ENCODE peak calls at places on chromosomes 16 and 17, in nine cellular contexts. L is B cell, Q is mucosa of descending colon, S is progenitor cell of endocrine pancreas, A is fibroblast of lung, E is adrenal gland, G is BE2C, T is body of pancreas, J is choroid plexus epithelial cell. Z is an unnamed sample.
A peak's percentile ranks its signal among the peaks of the same experiment; 100 is the strongest.

GRCh38 chr17:63911657-63912100 is 621 bp upstream of the CSHL1 start:
- DNase-seq in J (peak; percentile 20), A (peak; percentile 4), L (peak; percentile 77), S (peak; percentile 63), E (no peak), T (peak; percentile 34), Q (peak; percentile 63), G (peak; percentile 61), Z (no peak)

GRCh38 chr16:74053784-74054306 is 242.8 kb upstream of the PSMD7 start:
- DNase-seq in J (no peak), S (no peak), Q (no peak), E (no peak), T (no peak), A (no peak), L (no peak), G (no peak), Z (no peak)

GRCh38 chr16:4517812-4518211 is 20.8 kb downstream of the CDIP1 start:
- DNase-seq in E (no peak), A (peak; percentile 39), Q (no peak), T (peak; percentile 44), G (peak; percentile 77), L (no peak), S (peak; percentile 39), J (peak; percentile 65), Z (no peak)

GRCh38 chr17:68511254-68511670 is 968 bp upstream of the PRKAR1A start:
- DNase-seq in T (peak; percentile 75), J (no peak), G (no peak), Q (peak; percentile 62), S (no peak), E (no peak), A (no peak), L (no peak), Z (no peak)

GRCh38 chr16:49567940-49568339 is 194.3 kb downstream of the C16orf78 start:
- DNase-seq in S (no peak), T (no peak), G (no peak), Q (no peak), L (no peak), A (no peak), E (no peak), J (no peak), Z (no peak)

GRCh38 chr16:78984324-78984723 is 616.2 kb downstream of the MAF start:
- DNase-seq in T (no peak), E (no peak), A (no peak), J (no peak), S (no peak), Q (peak; percentile 23), G (no peak), L (no peak), Z (no peak)

GRCh38 chr16:88068476-88069396 is 117.5 kb downstream of the BANP start:
- DNase-seq in Q (no peak), T (no peak), J (no peak), A (no peak), S (no peak), L (no peak), E (peak; percentile 3), G (no peak), Z (no peak)

GRCh38 chr16:87897563-87898505 is 28.5 kb upstream of the SLC7A5 start:
- DNase-seq in T (no peak), J (no peak), Q (no peak), L (no peak), S (no peak), A (no peak), E (no peak), G (peak; percentile 40), Z (no peak)

GRCh38 chr17:17507465-17508011 is 11.3 kb upstream of the RASD1 start:
- DNase-seq in A (no peak), Q (no peak), L (no peak), J (no peak), G (no peak), E (no peak), T (no peak), S (no peak), Z (no peak)

GRCh38 chr17:28954886-28955285 is 3.6 kb upstream of the PHF12 start:
- DNase-seq in J (no peak), Q (no peak), G (no peak), A (no peak), E (peak; percentile 21), L (no peak), S (no peak), T (no peak), Z (no peak)

GRCh38 chr17:48995332-48995870 is 1.8 kb upstream of the IGF2BP1 start:
- DNase-seq in J (no peak), G (peak; percentile 23), Q (no peak), A (peak; percentile 27), E (no peak), L (no peak), S (no peak), T (no peak), Z (no peak)

GRCh38 chr17:48129981-48130380 is 22.4 kb downstream of the SNX11 start:
- DNase-seq in L (no peak), S (no peak), J (no peak), Q (no peak), G (peak; percentile 52), T (no peak), A (no peak), E (no peak), Z (no peak)

GRCh38 chr16:17215306-17215705 is 255.5 kb downstream of the XYLT1 start:
- DNase-seq in E (no peak), S (no peak), G (no peak), Q (no peak), J (no peak), T (no peak), A (no peak), L (no peak), Z (no peak)

GRCh38 chr16:17206712-17207111 is 264.0 kb downstream of the XYLT1 start:
- DNase-seq in Q (no peak), T (no peak), E (no peak), S (no peak), A (peak; percentile 12), L (no peak), J (no peak), G (no peak), Z (no peak)

GRCh38 chr16:17213025-17213424 is 257.7 kb downstream of the XYLT1 start:
- DNase-seq in Q (no peak), J (no peak), T (no peak), L (no peak), E (no peak), A (no peak), G (no peak), S (no peak), Z (no peak)

GRCh38 chr16:17213974-17214373 is 256.8 kb downstream of the XYLT1 start:
- DNase-seq in Q (no peak), L (no peak), T (no peak), S (no peak), A (no peak), J (no peak), E (no peak), G (no peak), Z (no peak)

GRCh38 chr16:17211797-17212196 is 259.0 kb downstream of the XYLT1 start:
- DNase-seq in A (no peak), Q (peak; percentile 10), S (no peak), L (peak; percentile 25), T (no peak), E (no peak), J (no peak), G (peak; percentile 43), Z (no peak)
- TF ChIP-seq CTCF in A (peak; percentile 3), Q (no peak), S (peak; percentile 48), L (peak; percentile 55), T (no peak), E (no peak), J (no peak), G (peak; percentile 76), Z (peak; percentile 61)

GRCh38 chr16:6160303-6160702 is 1062.7 kb upstream of the EEF2KMT start:
- DNase-seq in G (no peak), L (no peak), S (no peak), A (no peak), E (no peak), J (no peak), T (no peak), Q (no peak), Z (no peak)

GRCh38 chr16:6160871-6161270 is 1063.3 kb upstream of the EEF2KMT start:
- DNase-seq in A (no peak), G (no peak), Q (no peak), S (no peak), L (no peak), T (no peak), E (no peak), J (no peak), Z (no peak)

GRCh38 chr16:6170022-6170421 is 1072.4 kb upstream of the EEF2KMT start:
- DNase-seq in E (no peak), S (no peak), J (no peak), Q (no peak), T (no peak), A (no peak), G (no peak), L (no peak), Z (no peak)

GRCh38 chr16:6165330-6165984 is 1067.9 kb upstream of the EEF2KMT start:
- DNase-seq in T (no peak), S (no peak), J (peak; percentile 13), L (no peak), G (no peak), Q (no peak), A (no peak), E (no peak), Z (no peak)
- TF ChIP-seq CTCF in T (no peak), S (peak; percentile 48), J (no peak), L (no peak), G (no peak), Q (no peak), A (no peak), E (no peak), Z (peak; percentile 65)

GRCh38 chr16:81210807-81211206 is 27.7 kb upstream of the BCO1 start:
- DNase-seq in A (no peak), L (no peak), S (no peak), E (no peak), Q (no peak), J (no peak), T (no peak), G (peak; percentile 52), Z (no peak)

GRCh38 chr16:81216114-81216513 is 22.4 kb upstream of the BCO1 start:
- DNase-seq in A (no peak), Q (no peak), L (no peak), J (no peak), E (no peak), S (no peak), G (no peak), T (no peak), Z (no peak)

GRCh38 chr16:81212830-81213465 is 25.5 kb upstream of the BCO1 start:
- DNase-seq in L (no peak), S (no peak), A (no peak), E (no peak), G (peak; percentile 28), T (no peak), Q (no peak), J (no peak), Z (no peak)

GRCh38 chr16:81216706-81217105 is 21.8 kb upstream of the BCO1 start:
- DNase-seq in S (no peak), E (no peak), L (no peak), J (no peak), G (no peak), T (no peak), A (no peak), Q (no peak), Z (no peak)

GRCh38 chr16:81214745-81215166 is 23.7 kb upstream of the BCO1 start:
- DNase-seq in L (no peak), E (no peak), S (no peak), G (no peak), T (peak; percentile 14), J (peak; percentile 42), A (peak; percentile 13), Q (peak; percentile 39), Z (no peak)
- TF ChIP-seq CTCF in L (no peak), E (peak; percentile 17), S (peak; percentile 52), G (peak; percentile 28), T (no peak), J (peak; percentile 74), A (peak; percentile 45), Q (peak; percentile 9), Z (peak; percentile 62)

GRCh38 chr17:36855459-36855858 is 81.8 kb upstream of the LHX1 start:
- DNase-seq in Q (no peak), E (no peak), S (no peak), G (no peak), L (no peak), T (no peak), J (no peak), A (no peak), Z (no peak)
- TF ChIP-seq CTCF in Q (no peak), E (no peak), S (no peak), G (no peak), L (no peak), T (no peak), J (no peak), A (no peak), Z (no peak)

Z was measured in type B pancreatic cell.